ENCODE peak calls at places on chromosomes 11 and 22, in five cellular contexts. Z is stimulated activated CD4-positive, alpha-beta T cell treated with anti-CD3 and anti-CD28 coated beads, TNF-alpha, amount 100 ng/mL, for 24 hours; P is NCI-H1417; M is astrocyte of the hippocampus; V is NCI-H510A treated with DMSO at 0.1 percent for 48 hours. C is an unnamed sample.

GRCh38 chr22:31068970-31069369 is 12.1 kb upstream of the SMTN start:
- DNase-seq in Z (no peak), P (no peak), M (no peak), V (no peak), C (no peak)

GRCh38 chr11:41868606-41869005 is 409.2 kb upstream of the LRRC4C start:
- DNase-seq in Z (no peak), P (no peak), M (no peak), V (no peak), C (no peak)

GRCh38 chr22:35400335-35400680 is 368 bp downstream of the MCM5 start:
- DNase-seq in Z (peak), P (peak), M (no peak), V (no peak), C (no peak)

GRCh38 chr11:92050305-92050704 is 174.3 kb upstream of the FAT3 start:
- DNase-seq in Z (no peak), P (no peak), M (no peak), V (no peak), C (no peak)

GRCh38 chr22:46528121-46528610 is 9.3 kb downstream of the CELSR1 start:
- DNase-seq in Z (no peak), P (no peak), M (peak), V (peak), C (no peak)

GRCh38 chr11:32032478-32032877 is 58.4 kb upstream of the RCN1 start:
- DNase-seq in Z (no peak), P (no peak), M (no peak), V (no peak), C (no peak)

GRCh38 chr22:26671317-26672059 is 14.1 kb downstream of the MIAT start:
- DNase-seq in Z (peak), P (peak), M (no peak), V (no peak), C (no peak)

GRCh38 chr11:108198833-108199232 is 23.6 kb downstream of the NPAT start:
- DNase-seq in Z (no peak), P (no peak), M (no peak), V (no peak), C (no peak)

GRCh38 chr11:114413958-114414357 is 13.5 kb downstream of the RBM7 start:
- DNase-seq in Z (no peak), P (no peak), M (no peak), V (no peak), C (no peak)

GRCh38 chr11:115535781-115536180 is 31.6 kb upstream of the CADM1 start:
- DNase-seq in Z (no peak), P (no peak), M (no peak), V (no peak), C (no peak)

GRCh38 chr11:843086-843704 is 543 bp downstream of the TSPAN4 start:
- DNase-seq in Z (no peak), P (peak), M (no peak), V (no peak), C (no peak)

GRCh38 chr22:46010951-46011626 is 34.1 kb upstream of the WNT7B start:
- DNase-seq in Z (no peak), P (no peak), M (peak), V (no peak), C (no peak)

GRCh38 chr11:80503990-80504389 is 1063.2 kb upstream of the TENM4 start:
- DNase-seq in Z (no peak), P (no peak), M (no peak), V (no peak), C (no peak)

GRCh38 chr11:134452026-134452848 is 40.2 kb upstream of the B3GAT1 start:
- DNase-seq in Z (no peak), P (no peak), M (no peak), V (no peak), C (no peak)

GRCh38 chr11:93936416-93936815 is 84.7 kb upstream of the HEPHL1 start:
- DNase-seq in Z (no peak), P (peak), M (no peak), V (peak), C (no peak)

GRCh38 chr22:46774456-46775363 is 12.3 kb downstream of the TBC1D22A start:
- DNase-seq in Z (peak), P (no peak), M (no peak), V (peak), C (no peak)

GRCh38 chr22:21766933-21767462 is 31.4 kb upstream of the YPEL1 start:
- DNase-seq in Z (peak), P (no peak), M (no peak), V (no peak), C (no peak)

GRCh38 chr11:102120006-102120405 is 9.8 kb downstream of the YAP1 start:
- DNase-seq in Z (no peak), P (no peak), M (no peak), V (peak), C (no peak)

GRCh38 chr22:20957118-20957690 is 9.9 kb upstream of the AIFM3 start:
- DNase-seq in Z (no peak), P (no peak), M (peak), V (no peak), C (no peak)

GRCh38 chr11:11427185-11427944 is 74.3 kb upstream of the CSNK2A3 start:
- DNase-seq in Z (no peak), P (peak), M (no peak), V (peak), C (no peak)

GRCh38 chr11:63682045-63682915 is 980 bp downstream of the RTN3 start:
- DNase-seq in Z (peak), P (peak), M (peak), V (peak), C (peak)

GRCh38 chr22:44409211-44409648 is 88.8 kb downstream of the RTL6 start:
- DNase-seq in Z (no peak), P (no peak), M (no peak), V (no peak), C (no peak)

GRCh38 chr11:6850526-6850925 is 5.0 kb downstream of the OR10A5 start:
- DNase-seq in Z (no peak), P (no peak), M (no peak), V (no peak), C (no peak)

GRCh38 chr11:95241673-95242072 is 10.7 kb upstream of the SESN3 start:
- DNase-seq in Z (no peak), P (no peak), M (no peak), V (no peak), C (no peak)

GRCh38 chr11:79396674-79397073 is 44.2 kb downstream of the TENM4 start:
- DNase-seq in Z (no peak), P (no peak), M (peak), V (no peak), C (no peak)

GRCh38 chr22:49006207-49007012 is 821.3 kb downstream of the BRD1 start:
- DNase-seq in Z (no peak), P (no peak), M (no peak), V (no peak), C (no peak)

GRCh38 chr11:65429724-65430405 is 7.3 kb downstream of the NEAT1 start:
- DNase-seq in Z (peak), P (peak), M (peak), V (peak), C (no peak)

GRCh38 chr11:45038923-45039322 is 88.2 kb upstream of the TP53I11 start:
- DNase-seq in Z (no peak), P (no peak), M (no peak), V (no peak), C (no peak)

GRCh38 chr22:17655289-17655688 is 16.7 kb downstream of the BCL2L13 start:
- DNase-seq in Z (no peak), P (no peak), M (no peak), V (no peak), C (no peak)

GRCh38 chr11:44248109-44248508 is 61.8 kb downstream of the ALX4 start:
- DNase-seq in Z (no peak), P (no peak), M (peak), V (no peak), C (no peak)

GRCh38 chr11:17352925-17353227 is 1.3 kb downstream of the NCR3LG1 start:
- DNase-seq in Z (peak), P (peak), M (peak), V (peak), C (no peak)

GRCh38 chr11:67452141-67452952 is at the start of gene GPR152:
- DNase-seq in Z (no peak), P (no peak), M (no peak), V (no peak), C (no peak)

GRCh38 chr22:50031189-50032091 is 18.9 kb upstream of the IL17REL start:
- DNase-seq in Z (no peak), P (no peak), M (no peak), V (no peak), C (no peak)

GRCh38 chr11:3037041-3037944 is 19.9 kb downstream of the CARS1 start:
- DNase-seq in Z (peak), P (peak), M (peak), V (peak), C (peak)

GRCh38 chr11:19828382-19829108 is 115.9 kb downstream of the NAV2 start:
- DNase-seq in Z (no peak), P (no peak), M (no peak), V (no peak), C (no peak)

GRCh38 chr11:1570531-1570895 is 1.6 kb downstream of the DUSP8 start:
- DNase-seq in Z (no peak), P (no peak), M (no peak), V (no peak), C (no peak)

GRCh38 chr11:127890026-127890611 is 697.2 kb downstream of the ETS1 start:
- DNase-seq in Z (no peak), P (no peak), M (peak), V (no peak), C (no peak)

GRCh38 chr22:39650996-39651782 is 80.6 kb downstream of the CACNA1I start:
- DNase-seq in Z (no peak), P (no peak), M (no peak), V (no peak), C (no peak)